ENCODE peak calls at places on chromosomes 6 and 20, in four cellular contexts. F, J, K and O are unnamed samples.

GRCh38 chr6:139944976-139945375 is 570.5 kb upstream of the CITED2 start:
- DNase-seq in K (no peak), J (no peak), F (no peak), O (no peak)

GRCh38 chr20:57435498-57436222 is 44.5 kb downstream of the RBM38 start:
- DNase-seq in K (peak), J (no peak), F (peak), O (no peak)

GRCh38 chr6:29021434-29021833 is 16.3 kb upstream of the ZNF311 start:
- DNase-seq in J (no peak), F (no peak), K (no peak), O (no peak)

GRCh38 chr20:2984956-2985661 is 58.3 kb upstream of the GNRH2 start:
- DNase-seq in K (no peak), J (no peak), F (no peak), O (no peak)

GRCh38 chr20:44411020-44411756 is 55.7 kb downstream of the HNF4A start:
- DNase-seq in K (peak), J (no peak), F (peak), O (no peak)

GRCh38 chr6:170433163-170434095 is 119.7 kb downstream of the PSMB1 start:
- DNase-seq in K (no peak), F (no peak), J (no peak), O (no peak)

GRCh38 chr20:62486431-62486954 is 10.7 kb upstream of the GATA5 start:
- DNase-seq in J (no peak), F (no peak), K (no peak), O (no peak)

GRCh38 chr20:40953856-40954255 is 74.8 kb upstream of the TOP1 start:
- DNase-seq in K (no peak), J (no peak), F (no peak), O (no peak)

GRCh38 chr6:108518714-108519576 is 41.8 kb upstream of the FOXO3 start:
- DNase-seq in J (peak), F (no peak), K (peak), O (no peak)

GRCh38 chr20:47412073-47412472 is 55.6 kb upstream of the ZMYND8 start:
- DNase-seq in J (no peak), F (no peak), K (no peak), O (no peak)

GRCh38 chr6:122730775-122731386 is 48.6 kb upstream of the FABP7 start:
- DNase-seq in J (peak), F (peak), K (no peak), O (no peak)

GRCh38 chr6:143745160-143746133 is 67.7 kb downstream of the PHACTR2 start:
- DNase-seq in F (peak), J (peak), K (peak), O (no peak)

GRCh38 chr20:330233-331149 is 5.1 kb downstream of the SOX12 start:
- DNase-seq in F (peak), J (peak), K (peak), O (no peak)

GRCh38 chr6:137692806-137693205 is 174.3 kb upstream of the TNFAIP3 start:
- DNase-seq in J (no peak), F (no peak), K (no peak), O (no peak)

GRCh38 chr20:24289737-24290481 is 179.5 kb upstream of the SYNDIG1 start:
- DNase-seq in J (no peak), F (no peak), K (no peak), O (no peak)

GRCh38 chr20:46400828-46401477 is 5.5 kb downstream of the ELMO2 start:
- DNase-seq in K (no peak), J (no peak), F (no peak), O (peak)

GRCh38 chr20:4835244-4836177 is 113.8 kb downstream of the PRND start:
- DNase-seq in F (no peak), J (no peak), K (peak), O (no peak)

GRCh38 chr6:8651998-8652397 is 216.7 kb upstream of the SLC35B3 start:
- DNase-seq in K (no peak), J (no peak), F (no peak), O (no peak)

GRCh38 chr20:25226433-25227316 is 21.2 kb upstream of the PYGB start:
- DNase-seq in F (peak), J (no peak), K (peak), O (no peak)

GRCh38 chr6:49606696-49607390 is 29.8 kb downstream of the RHAG start:
- DNase-seq in K (peak), J (peak), F (peak), O (no peak)

GRCh38 chr20:47735412-47736400 is 49.6 kb downstream of the SULF2 start:
- DNase-seq in F (no peak), J (no peak), K (no peak), O (no peak)